ENCODE peak calls at places on chromosome 5, in four cellular contexts. W is HCT116, S is HepG2, T is K562. H is an unnamed sample.
A peak's percentile ranks its signal among the peaks of the same experiment; 100 is the strongest.

GRCh38 chr5:132496631-132497487 is 6.3 kb upstream of the IRF1 start:
- DNase-seq in W (no peak), S (peak; percentile 64), T (peak; percentile 87), H (no peak)

GRCh38 chr5:1065891-1066650 is 45.8 kb downstream of the SLC12A7 start:
- DNase-seq in W (no peak), S (no peak), T (no peak), H (no peak)

GRCh38 chr5:133049726-133050048 is 2.1 kb upstream of the HSPA4 start:
- DNase-seq in W (no peak), S (peak; percentile 93), T (no peak), H (no peak)

GRCh38 chr5:137891849-137892248 is 2.6 kb downstream of the PKD2L2 start:
- DNase-seq in W (no peak), S (peak; percentile 7), T (peak; percentile 11), H (no peak)

GRCh38 chr5:155746340-155747038 is 580.5 kb upstream of the SGCD start:
- DNase-seq in W (no peak), S (no peak), T (no peak), H (no peak)

GRCh38 chr5:98578438-98578837 is 195.0 kb upstream of the RGMB start:
- DNase-seq in W (no peak), S (no peak), T (no peak), H (no peak)

GRCh38 chr5:153584131-153584530 is 93.7 kb downstream of the GRIA1 start:
- DNase-seq in W (no peak), S (no peak), T (no peak), H (no peak)

GRCh38 chr5:89988998-89989690 is 420.4 kb downstream of the CETN3 start:
- DNase-seq in W (no peak), S (no peak), T (no peak), H (no peak)

GRCh38 chr5:8436919-8437318 is 568.0 kb downstream of the MTRR start:
- DNase-seq in W (no peak), S (no peak), T (no peak), H (no peak)

GRCh38 chr5:88674262-88675158 is 208.5 kb downstream of the MEF2C start:
- DNase-seq in W (no peak), S (no peak), T (no peak), H (no peak)

GRCh38 chr5:60634054-60634453 is 65.9 kb downstream of the DEPDC1B start:
- DNase-seq in W (no peak), S (no peak), T (no peak), H (no peak)

GRCh38 chr5:19322716-19323485 is 665.1 kb downstream of the CDH18 start:
- DNase-seq in W (no peak), S (no peak), T (no peak), H (no peak)

GRCh38 chr5:12861891-12862290 is 957.6 kb upstream of the CTNND2 start:
- DNase-seq in W (no peak), S (no peak), T (no peak), H (no peak)

GRCh38 chr5:57432876-57433275 is 49.7 kb downstream of the ACTBL2 start:
- DNase-seq in W (peak; percentile 23), S (peak; percentile 28), T (peak; percentile 13), H (no peak)

GRCh38 chr5:11903614-11904269 is 504 bp downstream of the CTNND2 start:
- DNase-seq in W (no peak), S (no peak), T (no peak), H (no peak)

GRCh38 chr5:42579320-42579719 is 156.1 kb downstream of the GHR start:
- DNase-seq in W (no peak), S (no peak), T (no peak), H (no peak)

GRCh38 chr5:21847300-21847699 is 1005.8 kb downstream of the CDH12 start:
- DNase-seq in W (no peak), S (no peak), T (no peak), H (no peak)

GRCh38 chr5:148912714-148913398 is 86.4 kb downstream of the ADRB2 start:
- DNase-seq in W (peak; percentile 54), S (peak; percentile 16), T (no peak), H (peak; percentile 78)

GRCh38 chr5:77101298-77101697 is 14.2 kb upstream of the ZBED3 start:
- DNase-seq in W (no peak), S (no peak), T (no peak), H (no peak)

GRCh38 chr5:79546782-79547428 is 33.0 kb upstream of the HOMER1 start:
- DNase-seq in W (no peak), S (peak; percentile 82), T (no peak), H (no peak)

GRCh38 chr5:174402224-174402812 is 322.1 kb upstream of the MSX2 start:
- DNase-seq in W (no peak), S (no peak), T (no peak), H (no peak)

GRCh38 chr5:173643964-173644363 is 27.5 kb upstream of the BOD1 start:
- DNase-seq in W (no peak), S (no peak), T (no peak), H (no peak)

GRCh38 chr5:60806591-60807243 is 37.4 kb downstream of the ELOVL7 start:
- DNase-seq in W (no peak), S (no peak), T (no peak), H (no peak)

GRCh38 chr5:106780355-106780754 is 890.4 kb downstream of the EFNA5 start:
- DNase-seq in W (no peak), S (no peak), T (no peak), H (no peak)

GRCh38 chr5:150167163-150167798 is 703 bp downstream of the CDX1 start:
- DNase-seq in W (no peak), S (no peak), T (no peak), H (no peak)

GRCh38 chr5:11524188-11524587 is 380.1 kb downstream of the CTNND2 start:
- DNase-seq in W (no peak), S (no peak), T (no peak), H (no peak)

GRCh38 chr5:14665949-14666741 is 1.6 kb downstream of the OTULIN start:
- DNase-seq in W (no peak), S (peak; percentile 41), T (no peak), H (no peak)

GRCh38 chr5:139646912-139647391 is 1.2 kb upstream of the CXXC5 start:
- DNase-seq in W (no peak), S (no peak), T (peak; percentile 42), H (no peak)

GRCh38 chr5:108884736-108885135 is 137.0 kb downstream of the FER start:
- DNase-seq in W (no peak), S (no peak), T (no peak), H (no peak)

GRCh38 chr5:78157001-78157400 is 137.5 kb downstream of the AP3B1 start:
- DNase-seq in W (no peak), S (no peak), T (no peak), H (no peak)

GRCh38 chr5:157284458-157285212 is 18.7 kb downstream of the CYFIP2 start:
- DNase-seq in W (no peak), S (no peak), T (no peak), H (no peak)

GRCh38 chr5:148734518-148734917 is 80.2 kb upstream of the HTR4 start:
- DNase-seq in W (no peak), S (no peak), T (no peak), H (no peak)

GRCh38 chr5:393846-394275 is 49.1 kb upstream of the EXOC3 start:
- DNase-seq in W (no peak), S (no peak), T (no peak), H (no peak)

GRCh38 chr5:91937121-91937520 is 554.0 kb upstream of the ARRDC3 start:
- DNase-seq in W (no peak), S (no peak), T (no peak), H (no peak)

GRCh38 chr5:67045816-67046740 is 150.5 kb downstream of the CD180 start:
- DNase-seq in W (no peak), S (no peak), T (no peak), H (no peak)

GRCh38 chr5:67050125-67050524 is 146.5 kb downstream of the CD180 start:
- DNase-seq in W (no peak), S (no peak), T (no peak), H (no peak)

GRCh38 chr5:67047616-67048015 is 149.0 kb downstream of the CD180 start:
- DNase-seq in W (no peak), S (no peak), T (no peak), H (no peak)

GRCh38 chr5:67043789-67044511 is 152.6 kb downstream of the CD180 start:
- DNase-seq in W (no peak), S (no peak), T (no peak), H (no peak)

GRCh38 chr5:67047180-67047579 is 149.4 kb downstream of the CD180 start:
- DNase-seq in W (no peak), S (no peak), T (no peak), H (no peak)
- TF ChIP-seq TCF7L2 in W (no peak), S (no peak), T (no peak), H (no peak)

DNA sequence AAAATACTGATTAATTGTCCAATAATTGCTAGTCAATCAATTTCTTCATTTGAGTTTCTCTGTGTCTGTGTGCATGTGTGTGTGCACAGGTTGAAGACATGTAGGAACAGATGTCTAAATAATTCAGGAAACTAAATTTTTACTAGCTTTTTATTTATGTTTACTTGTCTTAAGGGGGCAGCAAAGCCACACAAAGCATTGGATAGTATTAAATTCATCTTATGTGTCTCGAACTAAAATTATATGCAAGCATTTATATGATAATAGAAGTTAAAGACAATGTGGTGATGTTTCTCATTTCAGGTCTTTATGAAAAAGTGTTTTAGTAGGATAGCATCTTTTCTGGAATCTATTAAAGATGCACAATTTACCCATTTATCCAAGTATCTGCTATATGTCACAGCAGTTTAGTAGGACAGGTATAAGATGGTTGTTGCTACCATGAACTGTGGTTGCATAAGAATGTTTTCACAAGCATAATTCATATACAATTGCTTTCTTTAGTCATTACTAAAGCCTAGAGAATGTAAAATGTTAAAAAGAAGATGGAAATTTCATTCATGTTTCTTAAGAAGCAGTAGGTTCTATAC is 784.6 kb upstream of the NUDT12 start:
- DNase-seq in W (peak; percentile 6), S (no peak), T (no peak), H (no peak)
- TF ChIP-seq TCF7L2 in W (no peak), S (no peak), T (no peak), H (no peak)

GRCh38 chr5:141508808-141509611 is 20.1 kb downstream of the PCDHGC5 start:
- DNase-seq in W (no peak), S (peak; percentile 5), T (no peak), H (no peak)
- TF ChIP-seq TCF7L2 in W (no peak), S (no peak), T (no peak), H (no peak)

GRCh38 chr5:5026407-5026780 is 113.7 kb upstream of the ADAMTS16 start:
- DNase-seq in W (no peak), S (no peak), T (no peak), H (no peak)
- TF ChIP-seq TCF7L2 in W (no peak), S (no peak), T (no peak), H (no peak)

GRCh38 chr5:34609951-34610431 is 46.1 kb upstream of the RAI14 start:
- DNase-seq in W (no peak), S (no peak), T (no peak), H (no peak)
- TF ChIP-seq TCF7L2 in W (no peak), S (no peak), T (no peak), H (no peak)

GRCh38 chr5:159640376-159640775 is 275.9 kb upstream of the ADRA1B start:
- DNase-seq in W (no peak), S (no peak), T (no peak), H (no peak)
- TF ChIP-seq TCF7L2 in W (no peak), S (no peak), T (no peak), H (no peak)